ENCODE peak calls at places on chromosome 1, in four cellular contexts. One of them, this sample, is unnamed.

GRCh38 chr1:169586395-169587255 is at the start of gene F5:
- DNase-seq in GM12878: no peak
- DNase-seq in K562: peak
- DNase-seq in HepG2: peak
- DNase-seq in this sample: peak

GRCh38 chr1:12472798-12473551 is 145.0 kb downstream of the DHRS3 start:
- DNase-seq in GM12878: no peak
- DNase-seq in K562: peak
- DNase-seq in HepG2: no peak
- DNase-seq in this sample: no peak

GRCh38 chr1:205936846-205937707 is 6.2 kb downstream of the SLC26A9 start:
- DNase-seq in GM12878: no peak
- DNase-seq in K562: no peak
- DNase-seq in HepG2: peak
- DNase-seq in this sample: no peak

GRCh38 chr1:153646672-153647374 is 11.7 kb upstream of the SNAPIN start:
- DNase-seq in GM12878: no peak
- DNase-seq in K562: no peak
- DNase-seq in HepG2: no peak
- DNase-seq in this sample: no peak

GRCh38 chr1:226738995-226739695 is at the start of gene ITPKB:
- DNase-seq in GM12878: no peak
- DNase-seq in K562: peak
- DNase-seq in HepG2: no peak
- DNase-seq in this sample: no peak

GRCh38 chr1:27001570-27002360 is 8.3 kb downstream of the TRNP1 start:
- DNase-seq in GM12878: peak
- DNase-seq in K562: no peak
- DNase-seq in HepG2: peak
- DNase-seq in this sample: no peak

GRCh38 chr1:185680453-185680852 is 53.7 kb upstream of the HMCN1 start:
- DNase-seq in GM12878: no peak
- DNase-seq in K562: no peak
- DNase-seq in HepG2: no peak
- DNase-seq in this sample: no peak

GRCh38 chr1:209611771-209612570 is 28.5 kb downstream of the CAMK1G start:
- DNase-seq in GM12878: no peak
- DNase-seq in K562: no peak
- DNase-seq in HepG2: no peak
- DNase-seq in this sample: no peak

GRCh38 chr1:234111458-234112142 is 207.1 kb downstream of the SLC35F3 start:
- DNase-seq in GM12878: no peak
- DNase-seq in K562: no peak
- DNase-seq in HepG2: peak
- DNase-seq in this sample: peak

GRCh38 chr1:180916771-180917170 is 4.1 kb downstream of the KIAA1614 start:
- DNase-seq in GM12878: no peak
- DNase-seq in K562: no peak
- DNase-seq in HepG2: no peak
- DNase-seq in this sample: no peak

GRCh38 chr1:198088360-198089071 is 68.3 kb upstream of the NEK7 start:
- DNase-seq in GM12878: no peak
- DNase-seq in K562: no peak
- DNase-seq in HepG2: peak
- DNase-seq in this sample: no peak

GRCh38 chr1:29579821-29580425 is 343.6 kb downstream of the PTPRU start:
- DNase-seq in GM12878: no peak
- DNase-seq in K562: no peak
- DNase-seq in HepG2: peak
- DNase-seq in this sample: no peak

GRCh38 chr1:192512426-192513125 is 63.0 kb upstream of the RGS1 start:
- DNase-seq in GM12878: no peak
- DNase-seq in K562: no peak
- DNase-seq in HepG2: no peak
- DNase-seq in this sample: no peak

GRCh38 chr1:180945551-180945950 is 32.9 kb downstream of the KIAA1614 start:
- DNase-seq in GM12878: no peak
- DNase-seq in K562: no peak
- DNase-seq in HepG2: no peak
- DNase-seq in this sample: no peak

GRCh38 chr1:10598088-10598712 is 123.5 kb downstream of the PEX14 start:
- DNase-seq in GM12878: no peak
- DNase-seq in K562: no peak
- DNase-seq in HepG2: no peak
- DNase-seq in this sample: no peak

GRCh38 chr1:1857096-1857703 is 33.7 kb downstream of the GNB1 start:
- DNase-seq in GM12878: no peak
- DNase-seq in K562: no peak
- DNase-seq in HepG2: no peak
- DNase-seq in this sample: no peak

GRCh38 chr1:24166988-24167387 is 20.1 kb downstream of the IFNLR1 start:
- DNase-seq in GM12878: no peak
- DNase-seq in K562: no peak
- DNase-seq in HepG2: no peak
- DNase-seq in this sample: no peak

GRCh38 chr1:108082006-108082405 is 117.0 kb upstream of the VAV3 start:
- DNase-seq in GM12878: no peak
- DNase-seq in K562: no peak
- DNase-seq in HepG2: no peak
- DNase-seq in this sample: no peak

GRCh38 chr1:201721131-201722049 is 107.6 kb upstream of the IPO9 start:
- DNase-seq in GM12878: no peak
- DNase-seq in K562: no peak
- DNase-seq in HepG2: no peak
- DNase-seq in this sample: no peak

GRCh38 chr1:150995896-150996295 is 10.8 kb downstream of the MINDY1 start:
- DNase-seq in GM12878: no peak
- DNase-seq in K562: peak
- DNase-seq in HepG2: no peak
- DNase-seq in this sample: peak

GRCh38 chr1:172143384-172144025 is 277.0 kb upstream of the C1orf105 start:
- DNase-seq in GM12878: no peak
- DNase-seq in K562: no peak
- DNase-seq in HepG2: no peak
- DNase-seq in this sample: no peak

GRCh38 chr1:228369608-228370438 is 36.8 kb downstream of the TRIM11 start:
- DNase-seq in GM12878: no peak
- DNase-seq in K562: no peak
- DNase-seq in HepG2: no peak
- DNase-seq in this sample: no peak

GRCh38 chr1:75083223-75083622 is 51.0 kb upstream of the LHX8 start:
- DNase-seq in GM12878: no peak
- DNase-seq in K562: no peak
- DNase-seq in HepG2: no peak
- DNase-seq in this sample: no peak

GRCh38 chr1:223531742-223532341 is 133.7 kb downstream of the CAPN8 start:
- DNase-seq in GM12878: no peak
- DNase-seq in K562: peak
- DNase-seq in HepG2: peak
- DNase-seq in this sample: peak

GRCh38 chr1:29669912-29670311 is 433.6 kb downstream of the PTPRU start:
- DNase-seq in GM12878: no peak
- DNase-seq in K562: no peak
- DNase-seq in HepG2: no peak
- DNase-seq in this sample: no peak

GRCh38 chr1:113875714-113876113 is 4.2 kb upstream of the PTPN22 start:
- DNase-seq in GM12878: peak
- DNase-seq in K562: no peak
- DNase-seq in HepG2: no peak
- DNase-seq in this sample: no peak

GRCh38 chr1:47534417-47534816 is 96.6 kb downstream of the FOXD2 start:
- DNase-seq in GM12878: no peak
- DNase-seq in K562: no peak
- DNase-seq in HepG2: no peak
- DNase-seq in this sample: no peak

GRCh38 chr1:107993920-107994319 is 28.9 kb upstream of the VAV3 start:
- DNase-seq in GM12878: no peak
- DNase-seq in K562: no peak
- DNase-seq in HepG2: no peak
- DNase-seq in this sample: no peak

GRCh38 chr1:30049748-30050147 is 673.6 kb downstream of the MATN1 start:
- DNase-seq in GM12878: no peak
- DNase-seq in K562: no peak
- DNase-seq in HepG2: no peak
- DNase-seq in this sample: no peak

GRCh38 chr1:184644771-184645170 is 109.9 kb downstream of the EDEM3 start:
- DNase-seq in GM12878: no peak
- DNase-seq in K562: no peak
- DNase-seq in HepG2: no peak
- DNase-seq in this sample: no peak

GRCh38 chr1:237269938-237270337 is 228.0 kb downstream of the RYR2 start:
- DNase-seq in GM12878: no peak
- DNase-seq in K562: no peak
- DNase-seq in HepG2: no peak
- DNase-seq in this sample: no peak

GRCh38 chr1:8239039-8239305 is 78.9 kb upstream of the SLC45A1 start:
- DNase-seq in GM12878: no peak
- DNase-seq in K562: no peak
- DNase-seq in HepG2: peak
- DNase-seq in this sample: no peak

GRCh38 chr1:153793973-153794615 is 18.9 kb downstream of the SLC27A3 start:
- DNase-seq in GM12878: no peak
- DNase-seq in K562: no peak
- DNase-seq in HepG2: no peak
- DNase-seq in this sample: no peak

GRCh38 chr1:7302873-7303272 is 468.2 kb upstream of the VAMP3 start:
- DNase-seq in GM12878: no peak
- DNase-seq in K562: no peak
- DNase-seq in HepG2: no peak
- DNase-seq in this sample: no peak

GRCh38 chr1:224381880-224382548 is 25.3 kb downstream of the CNIH4 start:
- DNase-seq in GM12878: no peak
- DNase-seq in K562: no peak
- DNase-seq in HepG2: no peak
- DNase-seq in this sample: no peak

GRCh38 chr1:35264861-35265260 is 3.6 kb upstream of the ZMYM4 start:
- DNase-seq in GM12878: no peak
- DNase-seq in K562: no peak
- DNase-seq in HepG2: peak
- DNase-seq in this sample: no peak

GRCh38 chr1:111696330-111696729 is 42.9 kb downstream of the INKA2 start:
- DNase-seq in GM12878: peak
- DNase-seq in K562: no peak
- DNase-seq in HepG2: no peak
- DNase-seq in this sample: no peak

GRCh38 chr1:41366428-41367101 is 5.3 kb downstream of the FOXO6 start:
- DNase-seq in GM12878: no peak
- DNase-seq in K562: peak
- DNase-seq in HepG2: no peak
- DNase-seq in this sample: peak

GRCh38 chr1:242703467-242703866 is 179.0 kb upstream of the PLD5 start:
- DNase-seq in GM12878: no peak
- DNase-seq in K562: no peak
- DNase-seq in HepG2: no peak
- DNase-seq in this sample: no peak

GRCh38 chr1:159746676-159747075 is 32.3 kb upstream of the CRP start:
- DNase-seq in GM12878: no peak
- DNase-seq in K562: no peak
- DNase-seq in HepG2: no peak
- DNase-seq in this sample: no peak
- TF ChIP-seq NR2C2 in GM12878: no peak
- TF ChIP-seq NR2C2 in K562: no peak
- TF ChIP-seq NR2C2 in HepG2: no peak
- TF ChIP-seq NR2C2 in this sample: no peak

DNA sequence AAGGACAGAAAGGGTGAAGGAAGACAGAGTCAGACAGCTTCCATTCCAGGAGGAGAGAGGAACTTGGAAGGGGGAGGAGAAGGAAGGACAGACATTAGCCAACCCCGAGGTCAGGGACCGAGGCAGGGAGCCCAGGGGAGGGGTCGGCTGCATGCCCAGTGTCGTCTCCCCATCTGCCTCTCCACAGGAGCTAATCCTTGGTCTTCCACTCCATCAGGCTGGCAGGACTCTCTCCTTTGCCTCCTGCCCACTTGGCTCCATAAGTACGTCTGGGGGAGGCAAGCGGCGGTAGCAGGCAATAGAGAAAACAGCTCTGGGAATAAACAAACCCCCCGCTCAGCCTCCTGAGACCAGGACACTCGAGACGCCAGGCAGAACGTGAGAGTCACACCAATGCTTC is 71.3 kb downstream of the GRIK3 start:
- DNase-seq in GM12878: no peak
- DNase-seq in K562: no peak
- DNase-seq in HepG2: no peak
- DNase-seq in this sample: no peak
- TF ChIP-seq NR2C2 in GM12878: no peak
- TF ChIP-seq NR2C2 in K562: no peak
- TF ChIP-seq NR2C2 in HepG2: no peak
- TF ChIP-seq NR2C2 in this sample: no peak

GRCh38 chr1:97073169-97073568 is 351.6 kb downstream of the PTBP2 start:
- DNase-seq in GM12878: no peak
- DNase-seq in K562: no peak
- DNase-seq in HepG2: no peak
- DNase-seq in this sample: no peak

GRCh38 chr1:97070366-97070765 is 348.8 kb downstream of the PTBP2 start:
- DNase-seq in GM12878: no peak
- DNase-seq in K562: no peak
- DNase-seq in HepG2: no peak
- DNase-seq in this sample: no peak

GRCh38 chr1:97069312-97069711 is 347.7 kb downstream of the PTBP2 start:
- DNase-seq in GM12878: no peak
- DNase-seq in K562: no peak
- DNase-seq in HepG2: no peak
- DNase-seq in this sample: no peak

GRCh38 chr1:97073936-97074335 is 352.4 kb downstream of the PTBP2 start:
- DNase-seq in GM12878: no peak
- DNase-seq in K562: no peak
- DNase-seq in HepG2: no peak
- DNase-seq in this sample: no peak

DNA sequence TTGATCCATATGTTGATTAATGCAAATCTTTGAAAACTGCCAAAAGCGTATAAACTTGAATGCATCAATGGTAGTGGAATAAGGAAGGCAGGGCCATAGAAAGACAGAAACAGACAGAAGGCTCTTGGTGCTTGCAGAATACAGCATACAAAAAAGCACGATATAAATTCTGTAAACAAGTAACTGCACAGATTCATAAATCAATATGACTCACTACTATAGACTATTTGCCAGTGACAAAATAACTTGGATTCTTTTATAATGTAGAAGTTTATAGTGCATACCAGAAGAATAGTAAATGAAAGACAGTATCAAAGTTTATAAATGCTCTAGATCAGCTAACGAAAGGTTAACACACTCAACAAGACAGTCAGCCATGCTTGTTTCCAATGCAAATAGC is 349.6 kb downstream of the PTBP2 start:
- DNase-seq in GM12878: no peak
- DNase-seq in K562: no peak
- DNase-seq in HepG2: no peak
- DNase-seq in this sample: no peak
- TF ChIP-seq NR2C2 in GM12878: no peak
- TF ChIP-seq NR2C2 in K562: no peak
- TF ChIP-seq NR2C2 in HepG2: no peak
- TF ChIP-seq NR2C2 in this sample: no peak

GRCh38 chr1:240352769-240353168 is 259.2 kb downstream of the GREM2 start:
- DNase-seq in GM12878: no peak
- DNase-seq in K562: no peak
- DNase-seq in HepG2: no peak
- DNase-seq in this sample: no peak
- TF ChIP-seq NR2C2 in GM12878: no peak
- TF ChIP-seq NR2C2 in K562: no peak
- TF ChIP-seq NR2C2 in HepG2: no peak
- TF ChIP-seq NR2C2 in this sample: no peak